ENCODE peak calls at places on chromosomes 13 and 19, in four cellular contexts. P is putamen, E is natural killer cell, Q is ovary. R is an unnamed sample.

GRCh38 chr13:36432106-36432544 is at the start of gene CCNA1:
- DNase-seq in P (peak; percentile 33), E (no peak), Q (peak; percentile 24), R (peak; percentile 12)

GRCh38 chr19:1315470-1316166 is 29.9 kb downstream of the EFNA2 start:
- DNase-seq in P (peak; percentile 62), E (no peak), Q (peak; percentile 71), R (peak; percentile 37)

GRCh38 chr19:4304509-4305252 is at the start of gene FSD1:
- DNase-seq in P (peak; percentile 21), E (peak; percentile 66), Q (no peak), R (peak; percentile 81)

GRCh38 chr13:113927661-113928581 is 46.0 kb downstream of the C13orf46 start:
- DNase-seq in P (no peak), E (peak; percentile 9), Q (no peak), R (no peak)

GRCh38 chr19:38654478-38655079 is 7.1 kb downstream of the ACTN4 start:
- DNase-seq in P (no peak), E (no peak), Q (no peak), R (no peak)

GRCh38 chr19:50952890-50953289 is at the start of gene KLK5:
- DNase-seq in P (no peak), E (no peak), Q (no peak), R (no peak)

GRCh38 chr13:112690242-112690943 is 555 bp downstream of the ATP11A start:
- DNase-seq in P (no peak), E (no peak), Q (peak; percentile 67), R (peak; percentile 40)

GRCh38 chr13:51914137-51914493 is 52.3 kb downstream of the CCDC70 start:
- DNase-seq in P (no peak), E (no peak), Q (no peak), R (no peak)

GRCh38 chr13:100197116-100197515 is 108.2 kb downstream of the PCCA start:
- DNase-seq in P (no peak), E (no peak), Q (no peak), R (no peak)

GRCh38 chr19:43905897-43906296 is 29.2 kb downstream of the ZNF45 start:
- DNase-seq in P (no peak), E (no peak), Q (no peak), R (no peak)

GRCh38 chr19:495440-496332 is 600 bp upstream of the MADCAM1 start:
- DNase-seq in P (no peak), E (peak; percentile 55), Q (peak; percentile 39), R (peak; percentile 50)

GRCh38 chr13:61728468-61728867 is 312.8 kb upstream of the PCDH20 start:
- DNase-seq in P (no peak), E (no peak), Q (no peak), R (no peak)

GRCh38 chr13:110073982-110074381 is 233.0 kb downstream of the COL4A1 start:
- DNase-seq in P (no peak), E (no peak), Q (no peak), R (no peak)

GRCh38 chr19:19737559-19738332 is 4.8 kb upstream of the ZNF14 start:
- DNase-seq in P (no peak), E (no peak), Q (no peak), R (no peak)

GRCh38 chr19:14091086-14091884 is 734 bp upstream of the SAMD1 start:
- DNase-seq in P (peak; percentile 64), E (peak; percentile 67), Q (no peak), R (peak; percentile 67)

GRCh38 chr19:7200739-7201138 is 93.5 kb downstream of the INSR start:
- DNase-seq in P (no peak), E (no peak), Q (no peak), R (no peak)

GRCh38 chr13:30463820-30464495 is 1.8 kb downstream of the HMGB1 start:
- DNase-seq in P (peak; percentile 60), E (no peak), Q (peak; percentile 65), R (peak; percentile 78)

GRCh38 chr19:917323-918151 is at the start of gene KISS1R:
- DNase-seq in P (no peak), E (peak; percentile 40), Q (no peak), R (peak; percentile 45)

GRCh38 chr19:10612515-10613119 is 12.7 kb upstream of the SLC44A2 start:
- DNase-seq in P (peak; percentile 59), E (no peak), Q (peak; percentile 55), R (no peak)

GRCh38 chr13:39095500-39095899 is 57.2 kb downstream of the NHLRC3 start:
- DNase-seq in P (no peak), E (no peak), Q (no peak), R (no peak)